ENCODE peak calls at places on chromosomes 5 and 9, in eight cellular contexts. M is NCI-H774; X is DMS 273 treated with DMSO at 0.1 percent for 48 hours; O is epithelial cell of esophagus; N is brain microvascular endothelial cell; D is activated CD4-positive, CD25-positive, alpha-beta regulatory T cell treated with anti-CD3 and anti-CD28 coated beads, Interleukin-2, amount 50 U/mL, for 72 hours; Y is AML-193; F is activated CD8-positive, alpha-beta T cell treated with anti-CD3 and anti-CD28 coated beads for 36 hours. W is an unnamed sample.

GRCh38 chr9:128470560-128470959 is 14.8 kb downstream of the ODF2 start:
- DNase-seq in M (no peak), X (no peak), O (no peak), N (no peak), D (no peak), Y (peak), F (peak), W (no peak)

GRCh38 chr5:111704452-111705085 is 52.4 kb downstream of the NREP start:
- DNase-seq in M (no peak), X (no peak), O (no peak), N (no peak), D (no peak), Y (peak), F (no peak), W (no peak)

GRCh38 chr5:57527875-57528274 is 45.3 kb upstream of the ACTBL2 start:
- DNase-seq in M (no peak), X (no peak), O (no peak), N (no peak), D (no peak), Y (no peak), F (no peak), W (no peak)

GRCh38 chr5:125372694-125373621 is 626.5 kb upstream of the ZNF608 start:
- DNase-seq in M (peak), X (peak), O (peak), N (peak), D (no peak), Y (no peak), F (no peak), W (no peak)

GRCh38 chr5:157778121-157778805 is 34.8 kb downstream of the LSM11 start:
- DNase-seq in M (no peak), X (no peak), O (peak), N (no peak), D (no peak), Y (no peak), F (no peak), W (no peak)

GRCh38 chr5:111070272-111071134 is 1.0 kb upstream of the TSLP start:
- DNase-seq in M (no peak), X (no peak), O (no peak), N (no peak), D (no peak), Y (no peak), F (peak), W (no peak)

GRCh38 chr9:37916471-37917314 is 12.8 kb upstream of the SLC25A51 start:
- DNase-seq in M (no peak), X (no peak), O (no peak), N (no peak), D (no peak), Y (no peak), F (no peak), W (no peak)

GRCh38 chr9:98362624-98363023 is 107.2 kb upstream of the TBC1D2 start:
- DNase-seq in M (no peak), X (no peak), O (no peak), N (no peak), D (no peak), Y (no peak), F (no peak), W (no peak)

GRCh38 chr5:65588694-65589093 is 25.6 kb downstream of the PPWD1 start:
- DNase-seq in M (no peak), X (no peak), O (no peak), N (no peak), D (no peak), Y (no peak), F (no peak), W (no peak)

GRCh38 chr5:173581408-173582197 is 34.8 kb downstream of the BOD1 start:
- DNase-seq in M (no peak), X (no peak), O (peak), N (no peak), D (peak), Y (no peak), F (peak), W (no peak)

GRCh38 chr9:70840266-70840665 is 281.2 kb downstream of the TRPM3 start:
- DNase-seq in M (no peak), X (no peak), O (no peak), N (no peak), D (no peak), Y (no peak), F (no peak), W (no peak)

GRCh38 chr5:2995035-2995434 is 243.6 kb upstream of the IRX2 start:
- DNase-seq in M (no peak), X (no peak), O (no peak), N (no peak), D (no peak), Y (no peak), F (no peak), W (no peak)

GRCh38 chr9:20579544-20580309 is 42.6 kb downstream of the MLLT3 start:
- DNase-seq in M (no peak), X (no peak), O (peak), N (no peak), D (no peak), Y (no peak), F (peak), W (no peak)

W was measured in T-helper 22 cell.